ENCODE peak calls at places on chromosomes 11 and 22, in six cellular contexts. K is adrenal gland; N is kidney; C is lower lobe of right lung; L is neuronal stem cell; Y is activated CD4-positive, alpha-beta T cell treated with anti-CD3 and anti-CD28 coated beads, Interleukin-2, amount 50 U/mL, for 24 hours. Z is an unnamed sample.

GRCh38 chr11:71251159-71251721 is 1.1 kb downstream of the SHANK2 start:
- DNase-seq in N (peak; percentile 85), C (peak; percentile 61), L (no peak), K (no peak), Y (no peak), Z (no peak)

GRCh38 chr11:128502736-128503135 is 84.6 kb downstream of the ETS1 start:
- DNase-seq in Y (no peak), N (no peak), C (no peak), K (no peak), L (no peak), Z (no peak)

GRCh38 chr11:19025799-19026406 is 34.6 kb downstream of the MRGPRX2 start:
- DNase-seq in Y (no peak), N (no peak), K (no peak), C (no peak), L (no peak), Z (no peak)

GRCh38 chr11:128914216-128915147 is 23.3 kb downstream of the KCNJ5 start:
- DNase-seq in Y (no peak), N (peak; percentile 53), L (no peak), K (no peak), C (no peak), Z (no peak)

GRCh38 chr11:56151376-56151775 is 8.7 kb downstream of the OR8K5 start:
- DNase-seq in K (no peak), N (no peak), C (no peak), L (no peak), Y (no peak), Z (no peak)

GRCh38 chr11:124762077-124762623 is at the start of gene ESAM:
- DNase-seq in L (no peak), C (peak; percentile 80), N (peak; percentile 86), K (no peak), Y (no peak), Z (no peak)

GRCh38 chr11:46524201-46524600 is 69.6 kb downstream of the AMBRA1 start:
- DNase-seq in N (no peak), L (no peak), K (no peak), Y (no peak), C (no peak), Z (no peak)

GRCh38 chr22:30826670-30827355 is 132.1 kb downstream of the OSBP2 start:
- DNase-seq in K (no peak), N (peak; percentile 18), Y (no peak), L (no peak), C (no peak), Z (no peak)

GRCh38 chr22:23383491-23384450 is 196.3 kb downstream of the IGLL1 start:
- DNase-seq in Y (no peak), L (no peak), K (no peak), N (peak; percentile 77), C (no peak), Z (peak; percentile 66)

GRCh38 chr22:23192133-23192532 is 11.8 kb downstream of the BCR start:
- DNase-seq in L (no peak), N (peak; percentile 82), Y (no peak), K (peak; percentile 49), C (peak; percentile 78), Z (no peak)

GRCh38 chr11:636511-637332 is at the start of gene DRD4:
- DNase-seq in K (no peak), Y (no peak), L (peak; percentile 50), C (no peak), N (peak; percentile 71), Z (no peak)

GRCh38 chr11:73206751-73207280 is 11.3 kb upstream of the P2RY2 start:
- DNase-seq in Y (no peak), N (no peak), C (no peak), L (no peak), K (no peak), Z (no peak)

GRCh38 chr11:118522571-118523072 is 4.7 kb upstream of the TTC36 start:
- DNase-seq in C (no peak), Y (no peak), L (no peak), K (peak; percentile 34), N (no peak), Z (no peak)

GRCh38 chr22:22928666-22929380 is 41.2 kb downstream of the IGLL5 start:
- DNase-seq in K (no peak), N (peak; percentile 75), C (peak; percentile 53), L (no peak), Y (no peak), Z (no peak)

GRCh38 chr22:44802071-44802700 is 49.8 kb downstream of the ARHGAP8 start:
- DNase-seq in C (no peak), N (no peak), K (no peak), L (no peak), Y (no peak), Z (no peak)

GRCh38 chr22:39382410-39382809 is 17.2 kb upstream of the TAB1 start:
- DNase-seq in C (no peak), K (no peak), L (no peak), N (no peak), Y (no peak), Z (no peak)

GRCh38 chr11:98545544-98546175 is 475.1 kb upstream of the CNTN5 start:
- DNase-seq in K (no peak), L (no peak), Y (no peak), N (peak; percentile 31), C (no peak), Z (no peak)

GRCh38 chr11:134511255-134511654 is 99.2 kb upstream of the B3GAT1 start:
- DNase-seq in L (no peak), C (no peak), N (peak; percentile 22), Y (no peak), K (no peak), Z (no peak)

GRCh38 chr11:61776561-61777075 is 15.8 kb downstream of the TMEM258 start:
- DNase-seq in C (peak; percentile 69), N (peak; percentile 78), K (peak; percentile 77), L (no peak), Y (peak; percentile 29), Z (no peak)

GRCh38 chr11:11782532-11783110 is 59.2 kb upstream of the USP47 start:
- DNase-seq in N (no peak), C (peak; percentile 51), K (no peak), Y (no peak), L (no peak), Z (no peak)

GRCh38 chr22:35589071-35589735 is 27.9 kb downstream of the MB start:
- DNase-seq in L (no peak), C (no peak), N (peak; percentile 52), Y (no peak), K (peak; percentile 71), Z (no peak)

GRCh38 chr11:45847908-45848316 is 637 bp downstream of the CRY2 start:
- DNase-seq in K (peak; percentile 81), L (peak; percentile 32), C (peak; percentile 75), Y (peak; percentile 5), N (peak; percentile 78), Z (peak; percentile 51)

GRCh38 chr11:64230209-64230984 is at the start of gene DNAJC4:
- DNase-seq in K (peak; percentile 94), Y (peak; percentile 83), C (peak; percentile 95), L (peak; percentile 95), N (peak; percentile 96), Z (peak; percentile 87)

GRCh38 chr11:131464024-131464423 is 93.6 kb downstream of the NTM start:
- DNase-seq in C (no peak), K (no peak), N (no peak), L (no peak), Y (no peak), Z (no peak)

GRCh38 chr11:455566-456147 is 5.6 kb downstream of the PTDSS2 start:
- DNase-seq in C (no peak), K (peak; percentile 72), Y (no peak), L (no peak), N (peak; percentile 68), Z (no peak)

GRCh38 chr11:35949242-35949641 is 5.4 kb downstream of the LDLRAD3 start:
- DNase-seq in Y (no peak), L (no peak), K (no peak), C (no peak), N (no peak), Z (no peak)

GRCh38 chr11:14082338-14082737 is 119.8 kb downstream of the SPON1 start:
- DNase-seq in L (no peak), N (no peak), C (no peak), Y (no peak), K (no peak), Z (no peak)

GRCh38 chr22:30858976-30859713 is 109.4 kb downstream of the MORC2 start:
- DNase-seq in Y (no peak), K (no peak), L (no peak), N (no peak), C (no peak), Z (no peak)

GRCh38 chr11:57777969-57778317 is 16.3 kb downstream of the CTNND1 start:
- DNase-seq in C (no peak), K (no peak), L (no peak), N (no peak), Y (no peak), Z (no peak)

GRCh38 chr11:120034176-120034575 is 103.7 kb downstream of the TRIM29 start:
- DNase-seq in K (no peak), N (no peak), Y (no peak), C (no peak), L (no peak), Z (peak; percentile 21)

GRCh38 chr22:41746563-41747400 is 47.5 kb downstream of the MEI1 start:
- DNase-seq in C (peak; percentile 73), K (peak; percentile 83), Y (peak; percentile 41), L (peak; percentile 56), N (peak; percentile 83), Z (peak; percentile 23)

GRCh38 chr11:116261616-116262015 is 511.2 kb downstream of the BUD13 start:
- DNase-seq in N (no peak), C (no peak), K (no peak), Y (no peak), L (no peak), Z (no peak)

Z was measured in mesothelial cell of epicardium.